ENCODE peak calls at places on chromosomes 16 and 17, in eight cellular contexts. E, S, B, K, G, W, U and X are unnamed samples.

GRCh38 chr17:71284032-71284755 is 836.6 kb upstream of the SOX9 start:
- ATAC-seq in E (no peak), S (no peak), B (no peak), K (no peak), G (no peak), W (no peak), U (no peak), X (no peak)

GRCh38 chr16:11677959-11678881 is 10.0 kb downstream of the SNN start:
- ATAC-seq in E (no peak), S (no peak), B (no peak), K (no peak), G (no peak), W (no peak), U (no peak), X (no peak)

GRCh38 chr17:48555616-48556533 is 11.0 kb upstream of the HOXB2 start:
- ATAC-seq in E (peak), S (peak), B (no peak), K (peak), G (peak), W (no peak), U (no peak), X (no peak)

GRCh38 chr17:43533699-43534098 is 12.4 kb downstream of the ETV4 start:
- ATAC-seq in E (no peak), S (no peak), B (no peak), K (no peak), G (no peak), W (no peak), U (no peak), X (no peak)

GRCh38 chr17:31740611-31741082 is 118.4 kb downstream of the COPRS start:
- ATAC-seq in E (no peak), S (no peak), B (no peak), K (no peak), G (no peak), W (no peak), U (no peak), X (no peak)

GRCh38 chr17:13306310-13306962 is 288.6 kb upstream of the ELAC2 start:
- ATAC-seq in E (peak), S (no peak), B (no peak), K (no peak), G (peak), W (peak), U (no peak), X (no peak)

GRCh38 chr17:80263253-80264047 is 2.8 kb downstream of the RNF213 start:
- ATAC-seq in E (peak), S (peak), B (peak), K (peak), G (peak), W (peak), U (peak), X (peak)

GRCh38 chr16:88856122-88856827 is 472 bp downstream of the GALNS start:
- ATAC-seq in E (peak), S (no peak), B (peak), K (no peak), G (peak), W (peak), U (peak), X (peak)

GRCh38 chr16:84649511-84649861 is 1.2 kb downstream of the KLHL36 start:
- ATAC-seq in E (no peak), S (no peak), B (no peak), K (no peak), G (peak), W (no peak), U (peak), X (no peak)

GRCh38 chr16:66427451-66427860 is 361 bp downstream of the BEAN1 start:
- ATAC-seq in E (peak), S (no peak), B (no peak), K (peak), G (peak), W (no peak), U (peak), X (no peak)

GRCh38 chr16:85490407-85490806 is 122.7 kb upstream of the GSE1 start:
- ATAC-seq in E (no peak), S (no peak), B (no peak), K (no peak), G (no peak), W (no peak), U (no peak), X (no peak)

GRCh38 chr17:76200354-76200753 is 39.9 kb downstream of the RNF157 start:
- ATAC-seq in E (peak), S (no peak), B (no peak), K (no peak), G (no peak), W (no peak), U (no peak), X (no peak)

GRCh38 chr16:71576971-71577370 is at the start of gene TAT:
- ATAC-seq in E (no peak), S (no peak), B (no peak), K (no peak), G (no peak), W (peak), U (no peak), X (no peak)

GRCh38 chr17:909642-910323 is 69.8 kb downstream of the NXN start:
- ATAC-seq in E (no peak), S (peak), B (no peak), K (no peak), G (no peak), W (peak), U (peak), X (no peak)

GRCh38 chr16:83187404-83187803 is 560.6 kb downstream of the CDH13 start:
- ATAC-seq in E (peak), S (no peak), B (no peak), K (no peak), G (no peak), W (no peak), U (no peak), X (peak)

GRCh38 chr16:21264226-21265036 is 13.7 kb downstream of the CRYM start:
- ATAC-seq in E (no peak), S (peak), B (no peak), K (no peak), G (peak), W (no peak), U (peak), X (peak)